ENCODE peak calls at places on chromosomes 13 and 19, in eight cellular contexts. Z, H, L, W, E, Y, C and Q are unnamed samples.

GRCh38 chr19:29098863-29099481 is 114.0 kb downstream of the UQCRFS1 start:
- DNase-seq in Z (no peak), H (peak), L (peak), W (no peak), E (peak), Y (no peak), C (no peak), Q (peak)

GRCh38 chr13:101520672-101521071 is 68.2 kb downstream of the ITGBL1 start:
- DNase-seq in Z (no peak), H (no peak), L (peak), W (no peak), E (no peak), Y (no peak), C (no peak), Q (peak)

GRCh38 chr13:44870456-44870929 is 118.8 kb downstream of the NUFIP1 start:
- DNase-seq in Z (no peak), H (peak), L (no peak), W (peak), E (peak), Y (no peak), C (no peak), Q (no peak)

GRCh38 chr19:48290923-48291700 is 21.2 kb downstream of the ZNF114 start:
- DNase-seq in Z (peak), H (peak), L (peak), W (peak), E (peak), Y (peak), C (no peak), Q (peak)

GRCh38 chr13:99988469-99989375 is 7.1 kb downstream of the ZIC2 start:
- DNase-seq in Z (no peak), H (no peak), L (no peak), W (peak), E (no peak), Y (no peak), C (no peak), Q (no peak)

GRCh38 chr13:54373211-54373610 is 1344.6 kb downstream of the OLFM4 start:
- DNase-seq in Z (no peak), H (no peak), L (no peak), W (peak), E (no peak), Y (no peak), C (no peak), Q (no peak)

GRCh38 chr19:45895519-45895972 is 6.9 kb downstream of the MYPOP start:
- DNase-seq in Z (no peak), H (no peak), L (no peak), W (no peak), E (no peak), Y (no peak), C (no peak), Q (no peak)

GRCh38 chr19:43148233-43148632 is 38.1 kb downstream of the PSG5 start:
- DNase-seq in Z (no peak), H (no peak), L (peak), W (no peak), E (no peak), Y (no peak), C (no peak), Q (peak)

GRCh38 chr19:51064534-51065220 is at the start of gene KLK13:
- DNase-seq in Z (peak), H (peak), L (no peak), W (no peak), E (peak), Y (no peak), C (no peak), Q (no peak)

GRCh38 chr19:55549500-55550320 is 4.4 kb upstream of the SBK3 start:
- DNase-seq in Z (peak), H (no peak), L (peak), W (no peak), E (no peak), Y (no peak), C (no peak), Q (peak)

GRCh38 chr13:41544824-41545707 is 87.7 kb downstream of the RGCC start:
- DNase-seq in Z (no peak), H (no peak), L (no peak), W (no peak), E (no peak), Y (no peak), C (no peak), Q (peak)

GRCh38 chr19:40394816-40395210 is 4.8 kb upstream of the HIPK4 start:
- DNase-seq in Z (no peak), H (no peak), L (no peak), W (no peak), E (no peak), Y (no peak), C (no peak), Q (no peak)

GRCh38 chr13:113559061-113559460 is 25.5 kb upstream of the TFDP1 start:
- DNase-seq in Z (no peak), H (no peak), L (no peak), W (no peak), E (no peak), Y (no peak), C (no peak), Q (no peak)

GRCh38 chr19:2037676-2038255 is 13.3 kb downstream of the MKNK2 start:
- DNase-seq in Z (no peak), H (no peak), L (no peak), W (no peak), E (no peak), Y (no peak), C (no peak), Q (no peak)

GRCh38 chr19:38093154-38093553 is 130.9 kb downstream of the DPF1 start:
- DNase-seq in Z (no peak), H (no peak), L (no peak), W (no peak), E (no peak), Y (no peak), C (no peak), Q (no peak)

GRCh38 chr13:98222081-98222554 is 45.0 kb upstream of the RNF113B start:
- DNase-seq in Z (no peak), H (no peak), L (no peak), W (no peak), E (peak), Y (no peak), C (no peak), Q (peak)

GRCh38 chr13:25844559-25845434 is 207.0 kb downstream of the SHISA2 start:
- DNase-seq in Z (no peak), H (no peak), L (peak), W (no peak), E (no peak), Y (no peak), C (no peak), Q (peak)

GRCh38 chr13:110531671-110532083 is 29.8 kb downstream of the RAB20 start:
- DNase-seq in Z (no peak), H (peak), L (no peak), W (no peak), E (no peak), Y (no peak), C (no peak), Q (no peak)